ENCODE peak calls at places on chromosomes 12 and 14, in seven cellular contexts. T is right atrium auricular region, E is BJ, Y is mucosa of descending colon, J is cardiac fibroblast, L is brain microvascular endothelial cell, O is tibial artery. D is an unnamed sample.

GRCh38 chr12:6765048-6765633 is 1.0 kb upstream of the PTMS start:
- DNase-seq in T (no peak), E (no peak), Y (no peak), J (no peak), L (no peak), O (no peak), D (no peak)

GRCh38 chr14:53893374-53893773 is 63.3 kb downstream of the BMP4 start:
- DNase-seq in T (no peak), E (no peak), Y (no peak), J (no peak), L (no peak), O (no peak), D (no peak)

GRCh38 chr14:51859136-51859535 is 1.3 kb upstream of the GNG2 start:
- DNase-seq in T (no peak), E (no peak), Y (no peak), J (no peak), L (no peak), O (no peak), D (no peak)

GRCh38 chr12:131929530-131930456 is 717 bp downstream of the PUS1 start:
- DNase-seq in T (no peak), E (no peak), Y (peak; percentile 65), J (no peak), L (peak; percentile 18), O (no peak), D (no peak)

GRCh38 chr12:88897723-88898122 is 317.5 kb upstream of the KITLG start:
- DNase-seq in T (no peak), E (no peak), Y (no peak), J (peak; percentile 41), L (peak; percentile 7), O (no peak), D (peak; percentile 70)

GRCh38 chr14:44589180-44589579 is 82.1 kb upstream of the FSCB start:
- DNase-seq in T (no peak), E (no peak), Y (no peak), J (no peak), L (no peak), O (no peak), D (no peak)

GRCh38 chr12:109291531-109292341 is 17.3 kb downstream of the FOXN4 start:
- DNase-seq in T (peak; percentile 64), E (no peak), Y (peak; percentile 65), J (peak; percentile 35), L (no peak), O (peak; percentile 77), D (peak; percentile 9)

GRCh38 chr12:80707830-80708534 is 548 bp downstream of the MYF6 start:
- DNase-seq in T (no peak), E (no peak), Y (no peak), J (no peak), L (no peak), O (no peak), D (no peak)

GRCh38 chr12:105761075-105761474 is 377.7 kb downstream of the NUAK1 start:
- DNase-seq in T (no peak), E (no peak), Y (no peak), J (peak; percentile 51), L (no peak), O (no peak), D (peak; percentile 79)

GRCh38 chr12:121337416-121337815 is 14.8 kb downstream of the ANAPC5 start:
- DNase-seq in T (no peak), E (no peak), Y (no peak), J (no peak), L (no peak), O (no peak), D (no peak)

GRCh38 chr14:27845902-27846301 is 920.7 kb upstream of the FOXG1 start:
- DNase-seq in T (no peak), E (no peak), Y (no peak), J (no peak), L (no peak), O (no peak), D (no peak)

GRCh38 chr12:124901003-124901402 is 13.4 kb downstream of the UBC start:
- DNase-seq in T (no peak), E (no peak), Y (no peak), J (no peak), L (no peak), O (no peak), D (no peak)

GRCh38 chr12:43362910-43363694 is 188.9 kb downstream of the ADAMTS20 start:
- DNase-seq in T (no peak), E (no peak), Y (no peak), J (no peak), L (no peak), O (no peak), D (no peak)

GRCh38 chr14:75417674-75418073 is 10.1 kb upstream of the JDP2 start:
- DNase-seq in T (no peak), E (no peak), Y (peak; percentile 42), J (peak; percentile 81), L (no peak), O (no peak), D (peak; percentile 36)

GRCh38 chr12:127677537-127678131 is 589.3 kb upstream of the TMEM132C start:
- DNase-seq in T (peak; percentile 73), E (peak; percentile 41), Y (peak; percentile 53), J (peak; percentile 63), L (peak; percentile 84), O (peak; percentile 74), D (peak; percentile 68)

GRCh38 chr14:101113108-101113612 is 209.6 kb upstream of the RTL1 start:
- DNase-seq in T (peak; percentile 32), E (no peak), Y (no peak), J (no peak), L (no peak), O (peak; percentile 60), D (no peak)

GRCh38 chr12:52023182-52023975 is 16.6 kb downstream of the TAMALIN start:
- DNase-seq in T (peak; percentile 86), E (no peak), Y (peak; percentile 93), J (peak; percentile 79), L (peak; percentile 49), O (peak; percentile 91), D (peak; percentile 71)

GRCh38 chr12:78473136-78473535 is 391.4 kb upstream of the SYT1 start:
- DNase-seq in T (no peak), E (no peak), Y (no peak), J (peak; percentile 46), L (peak; percentile 29), O (no peak), D (peak; percentile 66)

GRCh38 chr14:101350710-101351109 is 210.6 kb upstream of the DIO3 start:
- DNase-seq in T (peak; percentile 23), E (no peak), Y (no peak), J (no peak), L (no peak), O (no peak), D (no peak)

GRCh38 chr12:27083861-27084271 is 1.5 kb upstream of the C12orf71 start:
- DNase-seq in T (no peak), E (peak; percentile 23), Y (no peak), J (peak; percentile 83), L (peak; percentile 71), O (no peak), D (peak; percentile 76)

GRCh38 chr12:27076930-27077329 is 5.4 kb downstream of the C12orf71 start:
- DNase-seq in T (no peak), E (peak; percentile 14), Y (no peak), J (no peak), L (no peak), O (no peak), D (no peak)

GRCh38 chr12:27085654-27086053 is 3.3 kb upstream of the C12orf71 start:
- DNase-seq in T (no peak), E (no peak), Y (no peak), J (no peak), L (no peak), O (no peak), D (no peak)

GRCh38 chr12:27077586-27077985 is 4.8 kb downstream of the C12orf71 start:
- DNase-seq in T (no peak), E (no peak), Y (no peak), J (no peak), L (no peak), O (no peak), D (no peak)

GRCh38 chr12:27081668-27082091 is 698 bp downstream of the C12orf71 start:
- DNase-seq in T (no peak), E (no peak), Y (no peak), J (peak; percentile 58), L (peak; percentile 61), O (no peak), D (peak; percentile 54)
- TF ChIP-seq CTCF in T (no peak), E (peak; percentile 9), Y (no peak), J (peak; percentile 20), L (peak; percentile 43), O (no peak), D (peak; percentile 14)

GRCh38 chr12:102954143-102954542 is 3.3 kb upstream of the ASCL1 start:
- DNase-seq in T (no peak), E (no peak), Y (no peak), J (no peak), L (no peak), O (no peak), D (no peak)
- H3K4me3 ChIP-seq in T (no peak overlapping the region), E (no peak overlapping the region), Y (no peak overlapping the region), J (no peak overlapping the region), L (no peak overlapping the region), O (no peak overlapping the region), D (no peak overlapping the region)

GRCh38 chr14:69814397-69814796 is 17.4 kb upstream of the SLC10A1 start:
- DNase-seq in T (no peak), E (no peak), Y (no peak), J (no peak), L (no peak), O (no peak), D (no peak)

GRCh38 chr14:69811868-69812252 is 14.8 kb upstream of the SLC10A1 start:
- DNase-seq in T (no peak), E (no peak), Y (no peak), J (no peak), L (no peak), O (no peak), D (no peak)

GRCh38 chr14:69811227-69811867 is 14.3 kb upstream of the SLC10A1 start:
- DNase-seq in T (no peak), E (no peak), Y (no peak), J (no peak), L (no peak), O (no peak), D (no peak)

GRCh38 chr14:69815556-69815955 is 18.5 kb upstream of the SLC10A1 start:
- DNase-seq in T (no peak), E (no peak), Y (no peak), J (no peak), L (no peak), O (no peak), D (no peak)

GRCh38 chr14:69812725-69813124 is 15.7 kb upstream of the SLC10A1 start:
- DNase-seq in T (no peak), E (no peak), Y (no peak), J (peak; percentile 11), L (no peak), O (no peak), D (no peak)
- TF ChIP-seq CTCF in T (no peak), E (no peak), Y (no peak), J (no peak), L (no peak), O (no peak), D (no peak)

DNA sequence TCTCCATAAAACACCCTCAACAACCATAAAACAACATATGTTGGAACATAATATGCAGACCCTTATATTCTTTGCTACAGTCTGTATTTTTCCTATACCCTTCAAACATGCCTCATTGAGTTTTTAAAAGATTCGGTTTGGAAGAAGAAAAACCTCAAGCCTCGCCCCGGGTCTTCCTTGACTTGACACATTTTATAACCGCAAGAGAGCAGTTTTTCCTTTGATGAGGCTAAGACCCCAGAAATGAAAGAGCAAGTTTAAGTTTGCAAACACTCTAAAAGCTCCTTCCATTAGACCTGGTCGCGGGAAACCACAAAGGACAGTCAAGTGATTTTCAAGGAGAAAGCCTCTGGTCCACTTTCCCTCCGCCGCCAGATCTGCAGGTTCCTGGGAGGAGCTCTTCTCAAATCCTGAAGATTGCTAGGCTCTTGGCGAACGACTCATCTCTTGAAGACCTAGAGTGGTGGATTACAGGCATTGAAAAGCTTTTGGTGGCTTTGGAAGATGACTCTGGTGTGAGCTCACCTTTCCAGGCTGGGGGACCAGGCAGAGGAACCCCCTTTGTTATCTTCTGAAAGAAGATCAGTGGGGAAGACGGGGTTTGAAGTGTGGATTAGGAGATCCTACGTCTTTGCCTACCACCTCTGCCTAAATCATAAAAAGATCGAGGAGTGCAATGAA is at the start of gene ASCL4:
- DNase-seq in T (no peak), E (no peak), Y (no peak), J (no peak), L (no peak), O (no peak), D (no peak)
- H3K4me3 ChIP-seq in T (no peak within 1 kb of the TSS), E (no peak within 1 kb of the TSS), Y (no peak within 1 kb of the TSS), J (no peak within 1 kb of the TSS), L (no peak within 1 kb of the TSS), O (peak within 1 kb of the TSS; percentile 30), D (no peak within 1 kb of the TSS)

D was measured in fibroblast of pulmonary artery.